ENCODE peak calls at places on chromosome 11, in five cellular contexts. E, B, O, P and R are unnamed samples.

GRCh38 chr11:1232328-1233321 is 9.8 kb downstream of the MUC5B start:
- DNase-seq in E (peak), B (no peak), O (no peak), P (no peak), R (peak)

GRCh38 chr11:15969701-15970329 is 386.5 kb downstream of the SOX6 start:
- DNase-seq in E (no peak), B (no peak), O (no peak), P (no peak), R (no peak)

GRCh38 chr11:11078344-11078743 is 220.5 kb upstream of the ZBED5 start:
- DNase-seq in E (no peak), B (no peak), O (no peak), P (no peak), R (no peak)

GRCh38 chr11:126407682-126408288 is 52.3 kb downstream of the ST3GAL4 start:
- DNase-seq in E (no peak), B (no peak), O (no peak), P (no peak), R (no peak)

GRCh38 chr11:3957437-3957836 is 102.0 kb downstream of the STIM1 start:
- DNase-seq in E (no peak), B (no peak), O (no peak), P (no peak), R (no peak)

GRCh38 chr11:20000393-20001134 is 159.7 kb downstream of the DBX1 start:
- DNase-seq in E (no peak), B (no peak), O (no peak), P (no peak), R (no peak)

GRCh38 chr11:131867457-131868257 is 497.2 kb downstream of the NTM start:
- DNase-seq in E (no peak), B (no peak), O (peak), P (no peak), R (peak)

GRCh38 chr11:64235427-64236161 is 1.2 kb downstream of the VEGFB start:
- DNase-seq in E (no peak), B (no peak), O (no peak), P (no peak), R (no peak)

GRCh38 chr11:119029069-119029339 is 1.7 kb downstream of the SLC37A4 start:
- DNase-seq in E (no peak), B (no peak), O (no peak), P (no peak), R (no peak)

GRCh38 chr11:92623055-92623454 is 346.4 kb upstream of the MTNR1B start:
- DNase-seq in E (no peak), B (no peak), O (no peak), P (no peak), R (no peak)

GRCh38 chr11:128776088-128776433 is 82.2 kb downstream of the FLI1 start:
- DNase-seq in E (no peak), B (no peak), O (peak), P (no peak), R (no peak)

GRCh38 chr11:73750238-73750637 is 10.6 kb downstream of the RAB6A start:
- DNase-seq in E (no peak), B (no peak), O (no peak), P (no peak), R (no peak)

GRCh38 chr11:132519226-132519860 is 1013.0 kb downstream of the OPCML start:
- DNase-seq in E (no peak), B (no peak), O (no peak), P (no peak), R (no peak)

GRCh38 chr11:130077671-130078468 is 8.2 kb downstream of the APLP2 start:
- DNase-seq in E (no peak), B (no peak), O (no peak), P (no peak), R (no peak)

GRCh38 chr11:64971421-64972233 is at the start of gene MAJIN:
- DNase-seq in E (peak), B (peak), O (peak), P (peak), R (peak)

GRCh38 chr11:111819161-111820058 is 52.0 kb downstream of the ALG9 start:
- DNase-seq in E (no peak), B (no peak), O (no peak), P (no peak), R (no peak)

GRCh38 chr11:12817681-12818332 is 143.6 kb downstream of the TEAD1 start:
- DNase-seq in E (no peak), B (no peak), O (no peak), P (no peak), R (no peak)

GRCh38 chr11:90241414-90241813 is 18.6 kb upstream of the CHORDC1 start:
- DNase-seq in E (no peak), B (no peak), O (no peak), P (no peak), R (no peak)

GRCh38 chr11:132137981-132138313 is 767.5 kb downstream of the NTM start:
- DNase-seq in E (no peak), B (no peak), O (no peak), P (no peak), R (no peak)

GRCh38 chr11:7576671-7577225 is 62.9 kb downstream of the PPFIBP2 start:
- DNase-seq in E (no peak), B (no peak), O (no peak), P (no peak), R (no peak)